ENCODE peak calls at places on chromosomes 4 and X, in four cellular contexts. O, C, G and B are unnamed samples.

GRCh38 chr4:90318208-90318607 is 191.0 kb downstream of the CCSER1 start:
- DNase-seq in G (no peak), C (no peak), O (peak), B (peak)

GRCh38 chr4:161248880-161249279 is 914.9 kb downstream of the FSTL5 start:
- DNase-seq in G (no peak), O (no peak), C (no peak), B (no peak)

GRCh38 chrX:6244666-6245065 is 16.0 kb upstream of the NLGN4X start:
- DNase-seq in C (no peak), G (no peak), O (no peak), B (no peak)

GRCh38 chr4:5976921-5977320 is 41.3 kb downstream of the C4orf50 start:
- DNase-seq in C (no peak), O (no peak), G (no peak), B (no peak)

GRCh38 chrX:145393702-145394235 is 146.5 kb downstream of the SPANXN1 start:
- DNase-seq in O (no peak), G (no peak), C (no peak), B (no peak)

GRCh38 chr4:1492636-1493539 is 86.6 kb upstream of the NKX1-1 start:
- DNase-seq in C (no peak), G (peak), O (no peak), B (no peak)

GRCh38 chr4:3382251-3382650 is 59.5 kb upstream of the HGFAC start:
- DNase-seq in O (no peak), C (no peak), G (no peak), B (no peak)

GRCh38 chr4:137707626-137708025 is 175.3 kb upstream of the PCDH18 start:
- DNase-seq in G (no peak), O (peak), C (no peak), B (peak)

GRCh38 chrX:7093305-7093704 is 54.2 kb upstream of the STS start:
- DNase-seq in G (no peak), O (no peak), C (no peak), B (no peak)

GRCh38 chr4:170428929-170429328 is 339.2 kb upstream of the AADAT start:
- DNase-seq in O (no peak), C (no peak), G (peak), B (no peak)

GRCh38 chrX:53281321-53281822 is at the start of gene IQSEC2:
- DNase-seq in C (no peak), O (peak), G (peak), B (peak)

GRCh38 chr4:57074753-57075152 is 35.4 kb downstream of the IGFBP7 start:
- DNase-seq in O (no peak), G (no peak), C (no peak), B (peak)

GRCh38 chr4:187726485-187726884 is 269.1 kb upstream of the ZFP42 start:
- DNase-seq in O (no peak), C (no peak), G (no peak), B (no peak)

GRCh38 chr4:184684491-184685189 is 35.1 kb downstream of the PRIMPOL start:
- DNase-seq in O (peak), G (no peak), C (no peak), B (peak)

GRCh38 chrX:97517763-97518162 is 634.1 kb downstream of the RPA4 start:
- DNase-seq in G (no peak), C (no peak), O (no peak), B (no peak)

GRCh38 chr4:93852680-93853079 is 24.1 kb downstream of the ATOH1 start:
- DNase-seq in G (no peak), O (no peak), C (no peak), B (no peak)

GRCh38 chrX:103017542-103017941 is 46.4 kb downstream of the BEX1 start:
- DNase-seq in C (no peak), G (no peak), O (no peak), B (no peak)

GRCh38 chr4:145347684-145348083 is 134.0 kb upstream of the SMAD1 start:
- DNase-seq in G (no peak), C (no peak), O (peak), B (peak)

GRCh38 chrX:131746491-131746968 is 202.7 kb downstream of the OR13H1 start:
- DNase-seq in O (no peak), C (no peak), G (no peak), B (peak)

GRCh38 chrX:148647666-148648065 is 147.2 kb downstream of the AFF2 start:
- DNase-seq in O (no peak), G (no peak), C (no peak), B (no peak)

GRCh38 chr4:28350485-28350884 is 1489.8 kb downstream of the STIM2 start:
- DNase-seq in G (no peak), C (no peak), O (peak), B (peak)

GRCh38 chr4:105715692-105716278 is 7.2 kb downstream of the GSTCD start:
- DNase-seq in O (peak), C (no peak), G (no peak), B (peak)

GRCh38 chrX:150935466-150935865 is 37.0 kb upstream of the CD99L2 start:
- DNase-seq in O (no peak), C (no peak), G (no peak), B (peak)

GRCh38 chr4:20612313-20612712 is 87.9 kb upstream of the PACRGL start:
- DNase-seq in G (no peak), O (no peak), C (no peak), B (peak)

GRCh38 chr4:81466841-81467671 is 4.7 kb downstream of the RASGEF1B start:
- DNase-seq in C (peak), O (peak), G (peak), B (peak)

GRCh38 chr4:78784255-78784654 is 8.1 kb downstream of the BMP2K start:
- DNase-seq in G (no peak), O (peak), C (no peak), B (peak)

GRCh38 chr4:75634281-75634680 is 4.0 kb upstream of the CDKL2 start:
- DNase-seq in G (no peak), O (no peak), C (no peak), B (no peak)

GRCh38 chrX:29699214-29699613 is 516.1 kb upstream of the MAGEB2 start:
- DNase-seq in G (no peak), O (peak), C (no peak), B (peak)

GRCh38 chr4:139656614-139657486 is 8.8 kb upstream of the MGST2 start:
- DNase-seq in G (peak), C (peak), O (peak), B (peak)

GRCh38 chr4:161702287-161702686 is 461.5 kb downstream of the FSTL5 start:
- DNase-seq in C (no peak), G (no peak), O (no peak), B (no peak)

GRCh38 chr4:26127851-26128337 is 192.9 kb upstream of the RBPJ start:
- DNase-seq in O (no peak), G (no peak), C (no peak), B (no peak)
- H3K4me3 ChIP-seq in O (no peak), G (no peak), C (no peak), B (no peak)

DNA sequence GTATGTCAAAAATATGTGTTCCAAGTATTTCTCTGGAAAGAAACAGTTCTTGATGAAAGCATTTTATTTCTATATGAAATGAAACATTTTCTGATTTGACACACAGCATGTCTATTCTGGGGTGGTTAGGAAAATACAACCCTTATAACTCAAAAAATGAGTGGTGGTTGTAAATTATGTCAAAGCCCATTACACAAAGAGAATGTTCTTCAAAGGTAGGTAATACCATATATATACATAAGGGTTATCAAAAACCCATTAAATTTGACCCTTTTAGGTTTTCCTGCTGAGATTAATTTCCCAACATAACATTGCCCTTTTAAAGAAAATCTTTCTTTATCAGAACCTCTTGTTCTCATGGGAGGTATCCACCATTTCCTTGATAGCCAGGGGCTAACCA is 420.5 kb upstream of the TECRL start:
- DNase-seq in C (no peak), O (no peak), G (no peak), B (no peak)
- H2BK5ac ChIP-seq in C (no peak), O (no peak), G (no peak), B (no peak)

DNA sequence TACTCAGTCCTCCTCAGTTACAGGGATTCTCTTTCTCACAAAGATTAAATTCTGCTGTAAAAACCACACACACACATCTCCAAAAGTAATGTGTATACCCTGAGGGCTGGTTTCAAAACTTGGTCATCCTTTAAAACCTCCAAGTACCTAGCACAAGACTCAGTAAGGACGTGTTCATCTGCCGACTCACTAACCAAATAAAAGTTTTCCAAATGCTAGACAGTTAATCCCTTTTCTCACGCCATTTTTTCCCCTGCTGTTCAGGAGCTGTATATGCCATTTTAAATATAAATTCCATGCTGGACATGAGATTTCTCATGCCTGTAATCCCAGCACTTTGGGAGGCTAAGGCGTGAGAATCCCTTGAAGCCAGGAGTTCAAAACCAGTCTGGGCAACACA is 3.9 kb upstream of the SAT1 start:
- DNase-seq in C (no peak), O (peak), G (no peak), B (peak)
- H2AFZ ChIP-seq in C (no peak), O (no peak), G (no peak), B (no peak)

GRCh38 chr4:24033626-24034025 is 143.8 kb upstream of the PPARGC1A start:
- DNase-seq in G (no peak), C (no peak), O (peak), B (peak)

DNA sequence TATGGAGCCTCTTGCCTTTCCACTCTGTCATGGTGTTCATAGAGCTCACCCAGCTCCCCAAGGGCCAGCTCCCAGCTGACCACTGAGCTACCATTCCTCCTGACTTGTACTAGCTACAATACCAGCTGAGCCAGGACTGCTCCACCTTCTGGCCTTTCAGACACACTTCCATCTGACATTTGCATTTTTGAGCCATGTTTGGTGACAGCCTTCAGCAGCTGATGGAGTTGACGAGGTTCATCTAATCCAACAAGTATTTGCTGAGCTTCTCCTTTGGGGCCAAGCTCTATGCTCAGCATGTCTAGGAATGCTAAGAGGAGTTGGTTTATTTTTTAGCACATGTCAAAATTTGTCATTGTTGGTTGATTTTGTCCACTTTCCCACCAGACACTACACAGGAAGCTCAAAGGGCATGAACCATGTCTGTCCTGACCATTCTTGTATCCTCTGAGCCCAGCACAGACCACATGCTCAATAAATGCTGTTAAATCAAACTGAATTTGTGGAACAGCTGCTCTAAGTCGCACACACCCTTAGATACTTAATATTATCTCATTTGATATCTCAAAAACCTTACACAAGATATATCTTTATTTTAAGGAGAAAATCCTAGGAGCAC is 142.6 kb upstream of the PPARGC1A start:
- DNase-seq in O (peak), C (no peak), G (no peak), B (peak)
- H3K4me3 ChIP-seq in O (no peak), C (no peak), G (no peak), B (no peak)

DNA sequence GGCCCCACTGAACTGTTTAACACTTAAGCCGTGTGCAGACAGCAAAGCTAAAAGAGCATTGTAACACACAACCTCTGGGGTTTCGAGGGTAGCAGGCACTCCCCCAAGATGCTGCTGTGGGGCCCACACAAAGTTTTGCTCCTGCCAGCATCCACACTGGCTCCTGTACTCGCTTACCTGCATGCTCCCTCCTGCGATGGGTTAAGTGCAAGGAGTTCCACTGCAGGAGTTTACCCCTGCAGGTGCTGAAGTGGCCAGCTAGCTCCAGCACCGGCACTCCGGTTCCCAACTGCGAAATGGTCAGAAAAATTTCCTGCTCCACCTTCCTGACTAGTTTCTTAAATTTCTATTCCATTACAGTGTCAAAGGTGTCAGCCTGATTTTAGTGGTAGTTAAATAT is 443.5 kb downstream of the PCDH10 start:
- DNase-seq in C (no peak), G (no peak), O (no peak), B (no peak)
- H2BK5ac ChIP-seq in C (no peak), G (peak), O (no peak), B (no peak)

GRCh38 chr4:86286729-86287128 is 73.1 kb downstream of the MAPK10 start:
- DNase-seq in G (no peak), O (no peak), C (no peak), B (no peak)
- H2AFZ ChIP-seq in G (no peak), O (no peak), C (no peak), B (no peak)

DNA sequence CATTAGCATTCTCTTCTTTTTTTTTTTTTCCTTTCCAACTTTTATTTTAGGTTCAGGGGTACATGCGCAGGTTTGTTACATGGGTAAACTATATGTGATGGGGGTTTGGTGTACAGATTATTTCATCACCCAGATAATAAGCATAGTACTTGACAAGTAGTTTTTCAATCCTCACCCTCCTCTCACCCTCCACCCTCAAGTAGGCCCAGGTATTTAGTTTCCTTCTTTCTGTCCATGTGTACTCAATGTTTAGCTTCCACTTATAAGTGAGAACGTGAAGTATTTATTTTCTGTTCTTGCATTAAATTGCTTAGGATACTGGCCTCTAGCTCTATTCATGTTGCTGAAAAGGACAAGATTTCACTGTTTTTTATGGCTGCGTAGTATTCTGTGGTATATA is 140.8 kb upstream of the PGRMC2 start:
- DNase-seq in C (no peak), O (no peak), G (no peak), B (no peak)
- H3K4me3 ChIP-seq in C (no peak), O (no peak), G (no peak), B (no peak)

GRCh38 chrX:45506149-45506768 is 305.6 kb upstream of the DIPK2B start:
- DNase-seq in O (peak), G (no peak), C (no peak), B (no peak)
- H2BK5ac ChIP-seq in O (no peak), G (no peak), C (no peak), B (peak)

GRCh38 chr4:10893417-10893816 is 208.8 kb upstream of the CLNK start:
- DNase-seq in G (no peak), O (peak), C (no peak), B (no peak)

GRCh38 chr4:10897076-10897475 is 212.5 kb upstream of the CLNK start:
- DNase-seq in O (no peak), C (no peak), G (no peak), B (no peak)

GRCh38 chr4:10898072-10898471 is 213.5 kb upstream of the CLNK start:
- DNase-seq in G (no peak), O (no peak), C (no peak), B (no peak)
- H2AFZ ChIP-seq in G (peak), O (no peak), C (peak), B (no peak)

DNA sequence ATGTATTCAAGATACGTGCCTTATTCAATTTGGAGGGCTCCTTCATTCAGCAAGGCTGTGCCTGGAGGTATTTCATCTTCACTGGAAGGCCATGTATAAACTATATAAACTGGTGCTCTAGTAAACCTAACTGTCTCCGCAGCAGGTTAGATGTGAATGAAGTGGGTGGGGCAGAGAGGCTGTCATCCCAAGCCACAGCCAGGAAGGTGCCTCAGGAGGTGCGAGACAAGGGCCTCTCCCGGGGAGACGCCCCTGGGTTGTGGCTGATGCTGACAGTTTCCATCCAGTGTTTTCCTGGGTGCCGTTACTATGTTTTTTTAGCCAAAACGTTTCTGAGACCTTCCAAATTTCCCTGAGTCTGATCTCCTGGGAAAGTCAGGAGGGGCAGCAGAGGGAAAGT is 221.5 kb upstream of the RPL34 start:
- DNase-seq in C (no peak), G (no peak), O (no peak), B (no peak)
- H3K4me3 ChIP-seq in C (no peak), G (no peak), O (no peak), B (no peak)